ENCODE peak calls at places on chromosome 7, in four cellular contexts. Z is HEK293T; Q is heart right ventricle; F is activated naive CD8-positive, alpha-beta T cell treated with anti-CD3 and anti-CD28 coated beads, Interleukin-2, amount 50 U/mL, for 24 hours. N is an unnamed sample.

GRCh38 chr7:158350166-158350900 is 237.3 kb downstream of the PTPRN2 start:
- DNase-seq in Z (no peak), Q (no peak), F (no peak), N (no peak)

GRCh38 chr7:74093671-74094223 is 10.1 kb downstream of the LIMK1 start:
- DNase-seq in Z (no peak), Q (peak; percentile 37), F (peak; percentile 27), N (no peak)

GRCh38 chr7:70634610-70635068 is 497.3 kb upstream of the GALNT17 start:
- DNase-seq in Z (no peak), Q (no peak), F (peak; percentile 14), N (no peak)

GRCh38 chr7:90176195-90176594 is 21.9 kb downstream of the STEAP1 start:
- DNase-seq in Z (no peak), Q (no peak), F (no peak), N (no peak)

GRCh38 chr7:139669106-139670061 is 108.4 kb downstream of the HIPK2 start:
- DNase-seq in Z (no peak), Q (no peak), F (peak; percentile 48), N (no peak)

GRCh38 chr7:98495523-98495922 is 94.6 kb upstream of the BAIAP2L1 start:
- DNase-seq in Z (no peak), Q (no peak), F (no peak), N (no peak)

GRCh38 chr7:74449809-74450397 is 3.8 kb upstream of the GTF2IRD1 start:
- DNase-seq in Z (peak; percentile 81), Q (no peak), F (peak; percentile 77), N (peak; percentile 78)

GRCh38 chr7:79137942-79138341 is 315.5 kb downstream of the MAGI2 start:
- DNase-seq in Z (no peak), Q (no peak), F (no peak), N (no peak)

GRCh38 chr7:4709187-4709586 is 27.1 kb downstream of the FOXK1 start:
- DNase-seq in Z (no peak), Q (no peak), F (no peak), N (no peak)

GRCh38 chr7:94295805-94296204 is 98.9 kb upstream of the COL1A2 start:
- DNase-seq in Z (no peak), Q (no peak), F (no peak), N (no peak)

GRCh38 chr7:78326870-78327269 is 528.3 kb downstream of the PHTF2 start:
- DNase-seq in Z (no peak), Q (peak; percentile 25), F (no peak), N (no peak)

GRCh38 chr7:28812641-28813040 is 145.5 kb downstream of the TRIL start:
- DNase-seq in Z (no peak), Q (no peak), F (no peak), N (no peak)

GRCh38 chr7:31114593-31115343 is 62.7 kb downstream of the ADCYAP1R1 start:
- DNase-seq in Z (peak; percentile 22), Q (no peak), F (no peak), N (no peak)

GRCh38 chr7:26284995-26285632 is 6.5 kb upstream of the SNX10 start:
- DNase-seq in Z (peak; percentile 25), Q (no peak), F (no peak), N (peak; percentile 24)

GRCh38 chr7:75639071-75639892 is 99.5 kb downstream of the HIP1 start:
- DNase-seq in Z (peak; percentile 57), Q (peak; percentile 62), F (peak; percentile 46), N (no peak)

GRCh38 chr7:157502701-157503111 is 165.9 kb downstream of the DNAJB6 start:
- DNase-seq in Z (no peak), Q (no peak), F (peak; percentile 51), N (no peak)

GRCh38 chr7:157611341-157611740 is 274.5 kb downstream of the DNAJB6 start:
- DNase-seq in Z (no peak), Q (no peak), F (no peak), N (no peak)

N was measured in erythroblast.